ENCODE peak calls at places on chromosomes 11 and 22, in seven cellular contexts. C is stimulated activated CD4-positive, alpha-beta T cell treated with anti-CD3 and anti-CD28 coated beads, Interleukin-2, amount 100 ng/mL, for 48 hours; Z is tibial artery; M is chondrocyte; A is GM13977; Y is amniotic epithelial cell; W is ovary. B is an unnamed sample.

GRCh38 chr11:82326853-82327252 is 406.8 kb downstream of the FAM181B start:
- DNase-seq in C (no peak), Z (no peak), M (no peak), A (no peak), Y (no peak), W (no peak), B (no peak)

GRCh38 chr11:86119062-86119461 is 50.2 kb upstream of the PICALM start:
- DNase-seq in C (no peak), Z (no peak), M (no peak), A (no peak), Y (peak), W (no peak), B (no peak)

GRCh38 chr11:123211134-123211879 is 16.3 kb upstream of the CLMP start:
- DNase-seq in C (no peak), Z (no peak), M (no peak), A (no peak), Y (no peak), W (no peak), B (no peak)

GRCh38 chr11:11976476-11977187 is 31.8 kb downstream of the DKK3 start:
- DNase-seq in C (no peak), Z (peak), M (no peak), A (no peak), Y (no peak), W (no peak), B (no peak)

GRCh38 chr11:91981995-91982394 is 242.6 kb upstream of the FAT3 start:
- DNase-seq in C (no peak), Z (peak), M (no peak), A (no peak), Y (peak), W (peak), B (peak)

GRCh38 chr22:37860796-37861421 is 11.7 kb downstream of the EIF3L start:
- DNase-seq in C (no peak), Z (no peak), M (no peak), A (no peak), Y (no peak), W (no peak), B (no peak)

GRCh38 chr11:122879785-122880184 is 2.8 kb upstream of the JHY start:
- DNase-seq in C (no peak), Z (no peak), M (no peak), A (no peak), Y (no peak), W (no peak), B (no peak)

GRCh38 chr11:69649576-69649900 is 8.6 kb downstream of the CCND1 start:
- DNase-seq in C (no peak), Z (no peak), M (peak), A (no peak), Y (no peak), W (no peak), B (no peak)

GRCh38 chr11:47389577-47390072 is 11.3 kb upstream of the SPI1 start:
- DNase-seq in C (no peak), Z (no peak), M (no peak), A (no peak), Y (no peak), W (no peak), B (no peak)

GRCh38 chr22:38831166-38831945 is 12.5 kb downstream of the NPTXR start:
- DNase-seq in C (no peak), Z (peak), M (peak), A (no peak), Y (peak), W (no peak), B (no peak)

GRCh38 chr22:24707477-24707816 is 67.1 kb downstream of the PIWIL3 start:
- DNase-seq in C (no peak), Z (no peak), M (no peak), A (no peak), Y (no peak), W (no peak), B (no peak)

GRCh38 chr11:118610220-118610772 is 2.9 kb downstream of the PHLDB1 start:
- DNase-seq in C (peak), Z (no peak), M (no peak), A (no peak), Y (no peak), W (peak), B (no peak)

GRCh38 chr22:42270178-42270511 is 308 bp downstream of the TCF20 start:
- DNase-seq in C (no peak), Z (no peak), M (no peak), A (no peak), Y (no peak), W (no peak), B (no peak)

GRCh38 chr11:75626692-75627536 is 41.9 kb downstream of the MAP6 start:
- DNase-seq in C (no peak), Z (no peak), M (no peak), A (no peak), Y (peak), W (no peak), B (no peak)

GRCh38 chr22:28983788-28984441 is 77.7 kb downstream of the C22orf31 start:
- DNase-seq in C (no peak), Z (no peak), M (no peak), A (no peak), Y (peak), W (no peak), B (no peak)

GRCh38 chr11:119339581-119340334 is 925 bp downstream of the C1QTNF5 start:
- DNase-seq in C (no peak), Z (peak), M (peak), A (peak), Y (peak), W (peak), B (peak)

GRCh38 chr11:130779943-130780342 is 136.3 kb downstream of the SNX19 start:
- DNase-seq in C (no peak), Z (no peak), M (no peak), A (no peak), Y (no peak), W (no peak), B (no peak)

GRCh38 chr11:133894956-133895549 is 49.7 kb upstream of the SPATA19 start:
- DNase-seq in C (no peak), Z (peak), M (no peak), A (peak), Y (no peak), W (no peak), B (no peak)

GRCh38 chr11:2721163-2721935 is 21.6 kb upstream of the KCNQ1OT1 start:
- DNase-seq in C (no peak), Z (no peak), M (no peak), A (no peak), Y (no peak), W (no peak), B (no peak)

GRCh38 chr11:5690736-5691135 is 1.1 kb downstream of the TRIM22 start:
- DNase-seq in C (no peak), Z (no peak), M (no peak), A (no peak), Y (peak), W (peak), B (no peak)

GRCh38 chr11:127925430-127925829 is 661.9 kb downstream of the ETS1 start:
- DNase-seq in C (no peak), Z (no peak), M (no peak), A (no peak), Y (no peak), W (no peak), B (no peak)

GRCh38 chr11:69390561-69390960 is 90.9 kb upstream of the LINC01488 start:
- DNase-seq in C (no peak), Z (no peak), M (no peak), A (no peak), Y (no peak), W (no peak), B (no peak)

GRCh38 chr11:61514050-61514917 is 5.7 kb downstream of the LRRC10B start:
- DNase-seq in C (no peak), Z (no peak), M (peak), A (no peak), Y (no peak), W (no peak), B (no peak)

B was measured in Peyer's patch.